ENCODE peak calls at places on chromosome 7, in eight cellular contexts. Y, Z, M, A, E, J, B and R are unnamed samples.

GRCh38 chr7:117127585-117128168 is 174.4 kb downstream of the ST7 start:
- DNase-seq in Y (peak), Z (peak), M (peak), A (peak), E (no peak), J (no peak), B (no peak), R (peak)

GRCh38 chr7:8373856-8374255 is 59.6 kb upstream of the NXPH1 start:
- DNase-seq in Y (no peak), Z (no peak), M (no peak), A (no peak), E (no peak), J (no peak), B (no peak), R (no peak)

GRCh38 chr7:18570890-18571478 is 75.4 kb downstream of the HDAC9 start:
- DNase-seq in Y (peak), Z (peak), M (peak), A (no peak), E (no peak), J (no peak), B (no peak), R (peak)

GRCh38 chr7:73717025-73717807 is 2.3 kb downstream of the STX1A start:
- DNase-seq in Y (peak), Z (peak), M (no peak), A (no peak), E (peak), J (no peak), B (no peak), R (peak)

GRCh38 chr7:155217629-155218028 is 80.0 kb upstream of the INSIG1 start:
- DNase-seq in Y (no peak), Z (no peak), M (no peak), A (peak), E (no peak), J (no peak), B (no peak), R (no peak)

GRCh38 chr7:128437426-128438332 is 18.0 kb upstream of the HILPDA start:
- DNase-seq in Y (no peak), Z (no peak), M (no peak), A (no peak), E (no peak), J (no peak), B (no peak), R (no peak)

GRCh38 chr7:147406521-147407115 is 1183.9 kb upstream of the C7orf33 start:
- DNase-seq in Y (peak), Z (peak), M (no peak), A (no peak), E (no peak), J (no peak), B (no peak), R (peak)

GRCh38 chr7:140698477-140698876 is 2.0 kb downstream of the NDUFB2 start:
- DNase-seq in Y (no peak), Z (no peak), M (no peak), A (no peak), E (no peak), J (no peak), B (no peak), R (no peak)

GRCh38 chr7:73933091-73933490 is 72.1 kb downstream of the TMEM270 start:
- DNase-seq in Y (no peak), Z (peak), M (no peak), A (no peak), E (no peak), J (no peak), B (no peak), R (no peak)

GRCh38 chr7:921581-922333 is 32.7 kb downstream of the ADAP1 start:
- DNase-seq in Y (no peak), Z (no peak), M (no peak), A (no peak), E (peak), J (no peak), B (no peak), R (no peak)

GRCh38 chr7:43905209-43905946 is 1.0 kb downstream of the URGCP start:
- DNase-seq in Y (no peak), Z (no peak), M (no peak), A (no peak), E (no peak), J (no peak), B (no peak), R (peak)